ENCODE peak calls at places on chromosome 5, in nine cellular contexts. Z is endothelial cell of umbilical vein, J is GM12878, E is spleen, U is sigmoid colon, I is breast epithelium, W is HCT116, V is GM12891, L is transverse colon. O is an unnamed sample.

GRCh38 chr5:6820851-6821479 is 107.7 kb downstream of the TENT4A start:
- DNase-seq in Z (no peak), J (no peak), E (no peak), U (no peak), I (no peak), W (peak; percentile 27), V (peak; percentile 36), L (peak; percentile 21), O (peak; percentile 27)

GRCh38 chr5:40221796-40222195 is 457.9 kb upstream of the PTGER4 start:
- DNase-seq in Z (no peak), J (no peak), E (no peak), U (no peak), I (no peak), W (no peak), V (no peak), L (no peak), O (no peak)

GRCh38 chr5:146101646-146102045 is 3.7 kb downstream of the PLAC8L1 start:
- DNase-seq in Z (no peak), J (no peak), E (no peak), U (no peak), I (no peak), W (no peak), V (no peak), L (no peak), O (no peak)

GRCh38 chr5:158514353-158514960 is 585.3 kb downstream of the EBF1 start:
- DNase-seq in Z (no peak), J (no peak), E (no peak), U (no peak), I (no peak), W (no peak), V (no peak), L (no peak), O (no peak)

GRCh38 chr5:120552638-120553037 is 88.5 kb downstream of the PRR16 start:
- DNase-seq in Z (no peak), J (no peak), E (no peak), U (no peak), I (no peak), W (no peak), V (no peak), L (no peak), O (no peak)

GRCh38 chr5:67028371-67028770 is 168.2 kb downstream of the CD180 start:
- DNase-seq in Z (no peak), J (no peak), E (no peak), U (no peak), I (no peak), W (no peak), V (no peak), L (no peak), O (no peak)

GRCh38 chr5:151719228-151719861 is 32.6 kb upstream of the SPARC start:
- DNase-seq in Z (peak; percentile 60), J (no peak), E (no peak), U (no peak), I (no peak), W (no peak), V (no peak), L (peak; percentile 44), O (no peak)

GRCh38 chr5:94181940-94182339 is 436.5 kb downstream of the KIAA0825 start:
- DNase-seq in Z (no peak), J (no peak), E (no peak), U (no peak), I (no peak), W (peak; percentile 6), V (no peak), L (no peak), O (no peak)

GRCh38 chr5:140221697-140222223 is 46.8 kb downstream of the CYSTM1 start:
- DNase-seq in Z (peak; percentile 39), J (no peak), E (no peak), U (no peak), I (no peak), W (peak; percentile 59), V (no peak), L (no peak), O (no peak)

GRCh38 chr5:137365126-137365865 is 133.8 kb downstream of the SPOCK1 start:
- DNase-seq in Z (peak; percentile 28), J (no peak), E (no peak), U (no peak), I (no peak), W (no peak), V (no peak), L (no peak), O (no peak)

GRCh38 chr5:80077317-80077716 is 42.2 kb downstream of the THBS4 start:
- DNase-seq in Z (no peak), J (no peak), E (no peak), U (no peak), I (no peak), W (no peak), V (no peak), L (no peak), O (no peak)

GRCh38 chr5:17238521-17239041 is 21.1 kb downstream of the BASP1 start:
- DNase-seq in Z (peak; percentile 72), J (no peak), E (no peak), U (no peak), I (no peak), W (no peak), V (no peak), L (no peak), O (no peak)

GRCh38 chr5:64505769-64506566 is at the start of gene RGS7BP:
- DNase-seq in Z (peak; percentile 66), J (no peak), E (peak; percentile 77), U (no peak), I (no peak), W (no peak), V (peak; percentile 14), L (no peak), O (no peak)

DNA sequence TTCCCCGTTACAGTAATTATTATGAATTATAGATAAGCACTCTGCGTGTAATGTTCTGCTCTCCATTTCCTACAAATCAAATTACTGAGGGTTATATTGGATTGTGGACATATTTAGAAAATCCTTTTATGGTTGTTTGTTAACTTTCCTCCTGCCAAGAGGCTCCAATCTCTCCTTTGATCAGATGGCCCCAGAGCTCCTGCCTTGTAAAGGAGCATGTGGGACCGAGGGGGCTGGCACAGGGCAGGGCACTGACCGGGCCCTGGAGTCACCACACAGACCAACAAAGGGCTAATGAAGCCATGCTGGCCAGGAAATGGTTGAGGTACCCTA is 415.9 kb downstream of the EFNA5 start:
- DNase-seq in Z (no peak), J (no peak), E (no peak), U (no peak), I (no peak), W (no peak), V (no peak), L (no peak), O (no peak)
- TF ChIP-seq POLR2A in Z (no peak), J (no peak), E (no peak), U (no peak), I (no peak), W (no peak), V (no peak), L (no peak), O (no peak)

DNA sequence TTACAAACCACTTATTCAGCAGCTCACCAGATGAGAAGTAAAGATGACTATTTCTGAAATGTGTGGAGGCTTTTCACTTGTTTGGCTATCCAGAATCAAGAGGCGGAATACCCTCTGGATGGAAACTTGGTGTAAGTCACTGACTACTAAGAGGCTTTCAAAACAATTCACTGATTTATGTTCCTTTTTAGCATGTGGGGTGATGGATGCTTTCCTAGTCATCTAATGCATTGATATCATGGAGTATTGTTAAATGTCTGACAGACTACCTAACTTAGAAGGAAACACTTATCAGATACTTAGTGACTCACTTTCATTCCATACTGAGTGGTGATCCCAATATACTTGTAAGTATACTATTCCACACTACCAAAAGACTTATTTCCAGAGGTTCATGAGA is 141.4 kb downstream of the PLK2 start:
- DNase-seq in Z (peak; percentile 85), J (no peak), E (no peak), U (no peak), I (no peak), W (no peak), V (no peak), L (no peak), O (no peak)
- TF ChIP-seq POLR2AphosphoS5 in Z (no peak), J (no peak), E (no peak), U (no peak), I (no peak), W (no peak), V (no peak), L (no peak), O (no peak)

GRCh38 chr5:98110791-98111190 is 662.7 kb upstream of the RGMB start:
- DNase-seq in Z (no peak), J (no peak), E (no peak), U (no peak), I (no peak), W (no peak), V (no peak), L (no peak), O (no peak)

GRCh38 chr5:98106116-98107088 is 667.1 kb upstream of the RGMB start:
- DNase-seq in Z (peak; percentile 42), J (no peak), E (no peak), U (no peak), I (no peak), W (no peak), V (no peak), L (no peak), O (no peak)

GRCh38 chr5:98110270-98110669 is 663.2 kb upstream of the RGMB start:
- DNase-seq in Z (peak; percentile 64), J (no peak), E (no peak), U (no peak), I (no peak), W (no peak), V (no peak), L (no peak), O (no peak)

GRCh38 chr5:98109561-98110006 is 663.9 kb upstream of the RGMB start:
- DNase-seq in Z (peak; percentile 47), J (no peak), E (no peak), U (no peak), I (no peak), W (no peak), V (no peak), L (no peak), O (no peak)

DNA sequence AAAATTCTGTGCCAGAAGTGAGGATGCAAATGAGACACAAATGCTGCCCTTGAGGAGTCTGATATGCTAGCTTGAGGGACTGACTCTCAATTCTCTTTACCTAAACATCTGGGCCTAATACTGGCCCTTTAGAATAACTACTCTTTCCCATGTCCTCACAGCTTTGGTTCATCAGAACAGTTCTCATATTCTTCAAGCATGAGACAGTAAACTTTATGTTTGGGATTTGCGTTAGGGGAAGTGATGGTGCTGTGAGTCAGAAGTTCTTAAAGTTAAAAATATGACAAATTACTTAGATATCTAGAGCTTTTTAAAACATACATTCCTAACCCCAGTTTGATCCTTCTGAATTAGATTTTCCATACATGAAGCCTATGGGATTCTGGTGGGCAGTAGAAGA is 665.0 kb upstream of the RGMB start:
- DNase-seq in Z (peak; percentile 81), J (no peak), E (no peak), U (no peak), I (no peak), W (no peak), V (no peak), L (no peak), O (no peak)
- TF ChIP-seq POLR2A in Z (no peak), J (no peak), E (no peak), U (no peak), I (no peak), W (no peak), V (no peak), L (no peak), O (no peak)

DNA sequence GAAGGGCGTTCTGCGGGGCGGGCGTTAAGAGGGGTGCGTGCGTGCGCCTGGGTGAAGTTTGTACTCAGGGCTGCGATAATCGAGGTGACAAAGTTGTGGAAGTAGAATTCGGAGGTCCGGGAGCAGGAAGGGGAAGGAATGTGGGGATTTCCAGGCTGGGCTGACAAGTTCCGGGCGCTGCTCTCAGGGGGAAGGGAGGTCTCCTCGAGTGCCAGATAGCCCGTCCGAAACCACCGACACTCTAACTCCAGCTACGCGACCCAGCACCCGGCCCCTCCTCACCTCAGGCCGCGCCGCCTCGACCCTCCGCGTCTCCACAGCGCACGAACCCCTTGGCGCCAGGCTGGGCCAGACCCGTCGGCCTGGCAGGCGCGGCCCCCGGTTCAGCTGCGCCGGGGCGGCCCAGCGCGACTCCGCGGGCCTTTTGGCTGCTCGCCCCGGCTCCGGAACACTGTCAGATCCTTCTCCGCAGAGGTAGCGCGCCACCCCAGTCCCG is at the start of gene IL6ST:
- DNase-seq in Z (peak; percentile 83), J (no peak), E (no peak), U (no peak), I (no peak), W (no peak), V (no peak), L (peak; percentile 60), O (peak; percentile 18)
- TF ChIP-seq POLR2AphosphoS5 in Z (peak; percentile 96), J (peak; percentile 97), E (peak; percentile 91), U (no peak), I (no peak), W (no peak), V (peak; percentile 69), L (no peak), O (peak; percentile 54)

O was measured in GM12892.